ENCODE peak calls at places on chromosomes 1 and 21, in four cellular contexts. One of them, this sample, is unnamed.

GRCh38 chr1:40057310-40058030 is 16.9 kb downstream of the CAP1 start:
- DNase-seq in K562: peak
- DNase-seq in neural crest cell: no peak
- DNase-seq in mesothelial cell of epicardium: no peak
- DNase-seq in this sample: no peak

GRCh38 chr1:230735447-230735846 is 11.7 kb upstream of the CAPN9 start:
- DNase-seq in K562: no peak
- DNase-seq in neural crest cell: no peak
- DNase-seq in mesothelial cell of epicardium: no peak
- DNase-seq in this sample: no peak

GRCh38 chr1:160171352-160171751 is 19.0 kb upstream of the CASQ1 start:
- DNase-seq in K562: no peak
- DNase-seq in neural crest cell: no peak
- DNase-seq in mesothelial cell of epicardium: no peak
- DNase-seq in this sample: no peak

GRCh38 chr1:57741521-57741920 is 317.7 kb upstream of the DAB1 start:
- DNase-seq in K562: no peak
- DNase-seq in neural crest cell: no peak
- DNase-seq in mesothelial cell of epicardium: no peak
- DNase-seq in this sample: no peak

GRCh38 chr1:162151900-162152829 is 82.7 kb downstream of the NOS1AP start:
- DNase-seq in K562: no peak
- DNase-seq in neural crest cell: no peak
- DNase-seq in mesothelial cell of epicardium: no peak
- DNase-seq in this sample: no peak

GRCh38 chr1:194045416-194045815 is 859.0 kb upstream of the B3GALT2 start:
- DNase-seq in K562: no peak
- DNase-seq in neural crest cell: no peak
- DNase-seq in mesothelial cell of epicardium: no peak
- DNase-seq in this sample: no peak

GRCh38 chr1:41540886-41541591 is 56.6 kb upstream of the EDN2 start:
- DNase-seq in K562: peak
- DNase-seq in neural crest cell: no peak
- DNase-seq in mesothelial cell of epicardium: peak
- DNase-seq in this sample: peak

GRCh38 chr21:31501921-31502320 is 157.6 kb upstream of the SOD1 start:
- DNase-seq in K562: no peak
- DNase-seq in neural crest cell: no peak
- DNase-seq in mesothelial cell of epicardium: no peak
- DNase-seq in this sample: no peak

GRCh38 chr1:112383759-112384370 is 12.1 kb upstream of the CTTNBP2NL start:
- DNase-seq in K562: no peak
- DNase-seq in neural crest cell: no peak
- DNase-seq in mesothelial cell of epicardium: no peak
- DNase-seq in this sample: no peak

GRCh38 chr1:50208296-50208695 is 99.6 kb downstream of the ELAVL4 start:
- DNase-seq in K562: no peak
- DNase-seq in neural crest cell: no peak
- DNase-seq in mesothelial cell of epicardium: no peak
- DNase-seq in this sample: no peak

GRCh38 chr1:234620272-234620711 is 10.3 kb upstream of the IRF2BP2 start:
- DNase-seq in K562: no peak
- DNase-seq in neural crest cell: no peak
- DNase-seq in mesothelial cell of epicardium: no peak
- DNase-seq in this sample: no peak

GRCh38 chr1:12148160-12148957 is 18.4 kb upstream of the TNFRSF1B start:
- DNase-seq in K562: peak
- DNase-seq in neural crest cell: no peak
- DNase-seq in mesothelial cell of epicardium: no peak
- DNase-seq in this sample: no peak

GRCh38 chr1:212188599-212189351 is 96.4 kb upstream of the PPP2R5A start:
- DNase-seq in K562: no peak
- DNase-seq in neural crest cell: no peak
- DNase-seq in mesothelial cell of epicardium: no peak
- DNase-seq in this sample: no peak

GRCh38 chr1:200029624-200030074 is 2.1 kb downstream of the NR5A2 start:
- DNase-seq in K562: no peak
- DNase-seq in neural crest cell: no peak
- DNase-seq in mesothelial cell of epicardium: no peak
- DNase-seq in this sample: no peak

GRCh38 chr1:230303069-230303468 is 123.1 kb downstream of the PGBD5 start:
- DNase-seq in K562: peak
- DNase-seq in neural crest cell: no peak
- DNase-seq in mesothelial cell of epicardium: no peak
- DNase-seq in this sample: no peak

GRCh38 chr21:27581168-27581567 is 614.3 kb upstream of the ADAMTS5 start:
- DNase-seq in K562: no peak
- DNase-seq in neural crest cell: no peak
- DNase-seq in mesothelial cell of epicardium: no peak
- DNase-seq in this sample: no peak

GRCh38 chr1:81912383-81912782 is 111.6 kb downstream of the ADGRL2 start:
- DNase-seq in K562: no peak
- DNase-seq in neural crest cell: no peak
- DNase-seq in mesothelial cell of epicardium: no peak
- DNase-seq in this sample: no peak

DNA sequence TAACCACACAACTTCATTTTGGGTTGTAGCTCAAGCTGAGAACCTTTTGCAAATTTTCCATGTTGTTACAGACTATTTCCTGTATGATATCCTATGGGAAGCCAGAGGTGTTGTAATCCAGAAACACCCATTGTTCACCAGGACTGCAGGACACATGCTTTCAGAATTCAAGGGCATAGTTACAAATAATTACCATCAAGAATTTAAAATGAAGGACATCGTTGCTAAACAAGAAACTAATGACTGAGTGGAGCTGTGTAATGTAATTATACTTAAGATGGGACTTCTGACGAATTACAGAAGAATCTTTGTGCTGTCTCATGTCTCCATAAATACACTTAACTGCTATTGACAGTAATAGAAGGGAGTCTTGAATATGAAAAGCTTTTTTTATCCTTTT is 47.6 kb upstream of the HOOK1 start:
- DNase-seq in K562: no peak
- DNase-seq in neural crest cell: no peak
- DNase-seq in mesothelial cell of epicardium: no peak
- DNase-seq in this sample: no peak
- TF ChIP-seq CTCF in K562: no peak
- TF ChIP-seq CTCF in neural crest cell: no peak
- TF ChIP-seq CTCF in mesothelial cell of epicardium: no peak
- TF ChIP-seq CTCF in this sample: no peak

DNA sequence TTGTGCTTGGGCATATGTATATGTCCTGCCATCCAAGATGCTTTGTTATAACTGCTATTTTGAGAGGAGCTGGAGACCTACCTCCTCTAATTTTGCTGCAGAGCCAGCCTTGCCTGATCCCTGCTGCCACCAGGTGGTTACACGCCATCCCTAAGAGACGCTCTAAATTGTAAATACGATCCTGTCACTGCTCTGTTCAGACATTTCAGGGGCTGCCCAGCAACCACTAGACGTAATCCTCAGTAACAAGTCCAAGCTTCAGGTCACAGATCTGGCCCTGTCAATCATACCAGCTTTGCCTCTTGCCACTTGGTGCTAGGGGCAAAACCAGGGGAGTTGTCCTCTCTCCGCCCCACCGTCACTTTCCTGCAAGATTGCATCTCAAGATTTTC is 32.9 kb downstream of the GPA33 start:
- DNase-seq in K562: peak
- DNase-seq in neural crest cell: peak
- DNase-seq in mesothelial cell of epicardium: no peak
- DNase-seq in this sample: no peak
- TF ChIP-seq CTCF in K562: peak
- TF ChIP-seq CTCF in neural crest cell: peak
- TF ChIP-seq CTCF in mesothelial cell of epicardium: no peak
- TF ChIP-seq CTCF in this sample: no peak

GRCh38 chr1:6393400-6394187 is at the start of gene ACOT7:
- DNase-seq in K562: peak
- DNase-seq in neural crest cell: peak
- DNase-seq in mesothelial cell of epicardium: peak
- DNase-seq in this sample: peak
- TF ChIP-seq CTCF in K562: peak
- TF ChIP-seq CTCF in neural crest cell: peak
- TF ChIP-seq CTCF in mesothelial cell of epicardium: no peak
- TF ChIP-seq CTCF in this sample: no peak

GRCh38 chr1:19469004-19469403 is 16.3 kb downstream of the CAPZB start:
- DNase-seq in K562: no peak
- DNase-seq in neural crest cell: no peak
- DNase-seq in mesothelial cell of epicardium: no peak
- DNase-seq in this sample: no peak

GRCh38 chr1:19467199-19468187 is 17.8 kb downstream of the CAPZB start:
- DNase-seq in K562: no peak
- DNase-seq in neural crest cell: no peak
- DNase-seq in mesothelial cell of epicardium: no peak
- DNase-seq in this sample: no peak

GRCh38 chr1:19465650-19466049 is 19.7 kb downstream of the CAPZB start:
- DNase-seq in K562: no peak
- DNase-seq in neural crest cell: no peak
- DNase-seq in mesothelial cell of epicardium: no peak
- DNase-seq in this sample: no peak

GRCh38 chr1:19466112-19466561 is 19.2 kb downstream of the CAPZB start:
- DNase-seq in K562: no peak
- DNase-seq in neural crest cell: no peak
- DNase-seq in mesothelial cell of epicardium: no peak
- DNase-seq in this sample: no peak

GRCh38 chr1:19468397-19468956 is 16.9 kb downstream of the CAPZB start:
- DNase-seq in K562: peak
- DNase-seq in neural crest cell: no peak
- DNase-seq in mesothelial cell of epicardium: no peak
- DNase-seq in this sample: no peak
- TF ChIP-seq CTCF in K562: no peak
- TF ChIP-seq CTCF in neural crest cell: no peak
- TF ChIP-seq CTCF in mesothelial cell of epicardium: no peak
- TF ChIP-seq CTCF in this sample: no peak

GRCh38 chr1:108327534-108328462 is 83.9 kb upstream of the NBPF4 start:
- DNase-seq in K562: peak
- DNase-seq in neural crest cell: no peak
- DNase-seq in mesothelial cell of epicardium: no peak
- DNase-seq in this sample: no peak
- TF ChIP-seq CTCF in K562: peak
- TF ChIP-seq CTCF in neural crest cell: peak
- TF ChIP-seq CTCF in mesothelial cell of epicardium: no peak
- TF ChIP-seq CTCF in this sample: no peak

GRCh38 chr1:46529031-46529630 is 22.3 kb downstream of the KNCN start:
- DNase-seq in K562: no peak
- DNase-seq in neural crest cell: no peak
- DNase-seq in mesothelial cell of epicardium: no peak
- DNase-seq in this sample: no peak

GRCh38 chr1:46527474-46528296 is 23.8 kb downstream of the KNCN start:
- DNase-seq in K562: peak
- DNase-seq in neural crest cell: peak
- DNase-seq in mesothelial cell of epicardium: peak
- DNase-seq in this sample: peak

GRCh38 chr1:46530311-46530710 is 21.1 kb downstream of the KNCN start:
- DNase-seq in K562: no peak
- DNase-seq in neural crest cell: no peak
- DNase-seq in mesothelial cell of epicardium: no peak
- DNase-seq in this sample: no peak

GRCh38 chr1:46526689-46527291 is 24.7 kb downstream of the KNCN start:
- DNase-seq in K562: peak
- DNase-seq in neural crest cell: no peak
- DNase-seq in mesothelial cell of epicardium: no peak
- DNase-seq in this sample: no peak

GRCh38 chr1:46528297-46528955 is 23.0 kb downstream of the KNCN start:
- DNase-seq in K562: peak
- DNase-seq in neural crest cell: no peak
- DNase-seq in mesothelial cell of epicardium: no peak
- DNase-seq in this sample: no peak
- TF ChIP-seq CTCF in K562: peak
- TF ChIP-seq CTCF in neural crest cell: peak
- TF ChIP-seq CTCF in mesothelial cell of epicardium: peak
- TF ChIP-seq CTCF in this sample: no peak

GRCh38 chr1:154404984-154405761 is at the start of gene IL6R:
- DNase-seq in K562: peak
- DNase-seq in neural crest cell: peak
- DNase-seq in mesothelial cell of epicardium: peak
- DNase-seq in this sample: peak
- TF ChIP-seq CTCF in K562: peak
- TF ChIP-seq CTCF in neural crest cell: no peak
- TF ChIP-seq CTCF in mesothelial cell of epicardium: peak
- TF ChIP-seq CTCF in this sample: no peak